ENCODE peak calls at places on chromosomes 12 and 14, in five cellular contexts. R is HFFc6, U is H9, H is transverse colon, C is GM20000. A is an unnamed sample.

GRCh38 chr14:101932668-101933067 is 31.7 kb upstream of the DYNC1H1 start:
- DNase-seq in U (no peak), R (no peak), H (no peak), C (no peak), A (no peak)

GRCh38 chr14:68628605-68629310 is 164.1 kb downstream of the ZFP36L1 start:
- DNase-seq in U (peak), R (no peak), H (peak), C (no peak), A (no peak)

GRCh38 chr14:39107624-39108023 is 4.6 kb upstream of the SEC23A start:
- DNase-seq in H (no peak), R (peak), U (no peak), C (peak), A (no peak)

GRCh38 chr12:94595152-94595551 is 55.2 kb downstream of the TMCC3 start:
- DNase-seq in C (no peak), R (no peak), H (no peak), U (no peak), A (no peak)

GRCh38 chr14:54894995-54895394 is 7.6 kb downstream of the GCH1 start:
- DNase-seq in R (peak), C (no peak), H (no peak), U (no peak), A (no peak)

GRCh38 chr14:40113671-40114070 is 681.4 kb upstream of the FBXO33 start:
- DNase-seq in R (no peak), C (no peak), H (no peak), U (no peak), A (no peak)

GRCh38 chr12:10722905-10723866 is at the start of gene YBX3:
- DNase-seq in U (peak), H (peak), R (peak), C (peak), A (peak)

GRCh38 chr12:96237465-96238077 is 43.4 kb downstream of the ELK3 start:
- DNase-seq in C (no peak), R (peak), H (peak), U (no peak), A (no peak)

GRCh38 chr12:52221912-52222457 is 11.1 kb upstream of the KRT7 start:
- DNase-seq in U (peak), C (no peak), R (peak), H (peak), A (no peak)

GRCh38 chr12:124457287-124458219 is 109.9 kb downstream of the NCOR2 start:
- DNase-seq in C (peak), R (peak), H (peak), U (no peak), A (peak)

GRCh38 chr14:68659021-68659931 is 133.6 kb downstream of the ZFP36L1 start:
- DNase-seq in U (peak), H (no peak), R (no peak), C (no peak), A (no peak)

GRCh38 chr12:3520168-3520567 is 29.2 kb downstream of the PRMT8 start:
- DNase-seq in H (peak), U (peak), R (no peak), C (no peak), A (no peak)

GRCh38 chr14:35761922-35762321 is 47.2 kb downstream of the RALGAPA1 start:
- DNase-seq in R (no peak), U (no peak), H (no peak), C (no peak), A (no peak)

GRCh38 chr14:61780125-61780524 is 17.9 kb downstream of the SNAPC1 start:
- DNase-seq in R (no peak), H (no peak), U (no peak), C (peak), A (no peak)

GRCh38 chr12:71551529-71551928 is 111.9 kb downstream of the LGR5 start:
- DNase-seq in C (no peak), R (peak), U (no peak), H (no peak), A (no peak)

GRCh38 chr14:22848391-22849164 is 12.2 kb downstream of the MMP14 start:
- DNase-seq in H (peak), C (peak), U (peak), R (peak), A (no peak)

GRCh38 chr12:45914090-45914489 is 76.3 kb downstream of the SCAF11 start:
- DNase-seq in C (peak), H (no peak), U (no peak), R (peak), A (no peak)

GRCh38 chr12:48917857-48918537 is 7.3 kb downstream of the FKBP11 start:
- DNase-seq in H (peak), U (no peak), R (no peak), C (no peak), A (no peak)

GRCh38 chr12:47824198-47824597 is 4.5 kb upstream of the HDAC7 start:
- DNase-seq in U (no peak), R (no peak), H (no peak), C (no peak), A (no peak)

GRCh38 chr14:72809063-72809462 is 84.8 kb downstream of the DPF3 start:
- DNase-seq in R (no peak), U (no peak), C (no peak), H (no peak), A (no peak)

GRCh38 chr14:56487090-56487667 is 92.4 kb upstream of the TMEM260 start:
- DNase-seq in R (peak), C (no peak), H (no peak), U (no peak), A (no peak)

GRCh38 chr14:52325126-52325525 is 11.0 kb downstream of the PTGER2 start:
- DNase-seq in U (no peak), C (peak), H (no peak), R (no peak), A (no peak)

GRCh38 chr14:70045715-70046535 is 142.8 kb downstream of the SLC8A3 start:
- DNase-seq in C (peak), R (peak), H (peak), U (peak), A (no peak)

GRCh38 chr12:41476499-41476898 is 288.4 kb downstream of the PDZRN4 start:
- DNase-seq in C (no peak), U (no peak), H (no peak), R (no peak), A (no peak)

GRCh38 chr14:68977741-68978549 is 1.2 kb downstream of the ACTN1 start:
- DNase-seq in H (peak), C (peak), U (peak), R (peak), A (peak)

GRCh38 chr12:84502907-84503787 is 409.5 kb downstream of the SLC6A15 start:
- DNase-seq in C (peak), U (peak), R (peak), H (peak), A (no peak)

GRCh38 chr12:182381-182883 is 31.5 kb downstream of the SLC6A12 start:
- DNase-seq in R (peak), H (no peak), U (no peak), C (no peak), A (no peak)

GRCh38 chr14:68794856-68795601 is 2.2 kb upstream of the ZFP36L1 start:
- DNase-seq in C (peak), H (peak), U (no peak), R (peak), A (no peak)

GRCh38 chr12:122976648-122976975 is 1.6 kb downstream of the OGFOD2 start:
- DNase-seq in H (no peak), C (no peak), R (no peak), U (no peak), A (no peak)

GRCh38 chr12:6112004-6112403 is 12.5 kb downstream of the VWF start:
- DNase-seq in C (no peak), R (no peak), U (no peak), H (no peak), A (no peak)

GRCh38 chr14:104688755-104689619 is at the start of gene INF2:
- DNase-seq in R (no peak), U (peak), C (peak), H (peak), A (peak)

GRCh38 chr12:94071258-94071657 is 77.1 kb upstream of the PLXNC1 start:
- DNase-seq in C (no peak), U (no peak), R (no peak), H (no peak), A (no peak)

GRCh38 chr14:71658261-71658860 is 273.9 kb upstream of the RGS6 start:
- DNase-seq in H (no peak), C (no peak), R (no peak), U (no peak), A (no peak)

GRCh38 chr14:101018561-101019290 is 115.2 kb upstream of the RTL1 start:
- DNase-seq in H (peak), C (no peak), U (peak), R (no peak), A (no peak)

GRCh38 chr14:80387563-80387981 is 176.3 kb upstream of the DIO2 start:
- DNase-seq in C (no peak), R (no peak), U (no peak), H (no peak), A (no peak)

GRCh38 chr12:116598341-116599284 is 39.4 kb downstream of the MAP1LC3B2 start:
- DNase-seq in U (no peak), H (no peak), C (no peak), R (no peak), A (no peak)

GRCh38 chr12:105733579-105733978 is 403.1 kb downstream of the C12orf75 start:
- DNase-seq in R (no peak), H (no peak), U (no peak), C (no peak), A (no peak)

DNA sequence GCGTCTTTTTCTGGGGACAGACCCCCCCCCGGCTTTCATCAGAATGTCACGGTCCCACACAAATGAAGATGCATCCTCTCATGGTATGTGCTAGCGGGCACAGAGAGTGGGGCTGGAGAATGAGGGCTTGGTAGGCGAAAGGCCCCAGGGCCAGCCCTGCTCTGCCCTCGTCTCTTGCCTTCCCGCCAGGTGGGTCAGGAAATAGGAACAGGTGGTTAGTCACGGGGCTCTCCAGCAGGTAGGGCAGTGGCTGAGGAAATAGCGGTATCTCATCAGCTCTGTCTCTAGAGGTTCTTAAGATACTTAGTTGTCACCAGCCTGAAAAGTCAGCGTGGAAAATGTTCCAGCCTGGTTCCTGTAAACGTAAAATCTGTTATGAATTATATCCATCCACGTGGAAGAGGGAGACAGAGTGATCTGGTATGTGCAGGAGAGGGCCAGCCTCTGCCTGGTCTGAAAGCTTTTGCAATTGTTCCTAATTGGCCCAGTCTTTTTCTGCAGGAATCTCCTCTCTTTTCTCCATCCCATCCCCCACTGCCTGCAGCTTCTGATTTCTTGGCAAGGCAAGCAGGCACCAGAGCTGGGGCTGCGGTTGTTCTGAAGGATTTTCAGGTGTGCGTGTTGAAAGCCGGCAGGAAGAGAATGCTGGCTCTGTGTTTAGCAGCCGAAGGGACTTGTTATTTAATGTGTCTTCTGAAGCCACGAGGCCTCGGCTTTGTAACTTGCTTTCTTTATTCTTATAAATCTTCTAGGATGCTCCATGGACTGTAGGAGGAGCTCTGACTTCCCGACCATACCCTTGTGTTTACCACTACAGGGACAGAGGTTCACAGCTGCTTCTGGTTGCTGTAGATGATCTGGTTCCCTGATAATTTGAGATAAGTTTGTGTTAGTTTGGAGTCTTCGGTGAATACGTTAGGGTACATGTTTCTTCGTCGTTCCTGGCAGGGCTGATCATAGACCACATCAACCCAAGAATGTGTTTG is 131.1 kb downstream of the CACNA1C start:
- DNase-seq in H (no peak), U (no peak), C (no peak), R (peak), A (no peak)
- TF ChIP-seq CTCF in H (no peak), U (peak), C (no peak), R (peak), A (no peak)

GRCh38 chr14:81986005-81986404 is 452.4 kb upstream of the SEL1L start:
- DNase-seq in R (no peak), C (no peak), U (no peak), H (no peak), A (no peak)

GRCh38 chr14:81990312-81990761 is 456.7 kb upstream of the SEL1L start:
- DNase-seq in U (peak), H (peak), R (peak), C (peak), A (no peak)

GRCh38 chr14:81991998-81992397 is 458.3 kb upstream of the SEL1L start:
- DNase-seq in U (no peak), C (no peak), H (no peak), R (no peak), A (no peak)
- TF ChIP-seq CTCF in U (peak), C (peak), H (peak), R (peak), A (no peak)

DNA sequence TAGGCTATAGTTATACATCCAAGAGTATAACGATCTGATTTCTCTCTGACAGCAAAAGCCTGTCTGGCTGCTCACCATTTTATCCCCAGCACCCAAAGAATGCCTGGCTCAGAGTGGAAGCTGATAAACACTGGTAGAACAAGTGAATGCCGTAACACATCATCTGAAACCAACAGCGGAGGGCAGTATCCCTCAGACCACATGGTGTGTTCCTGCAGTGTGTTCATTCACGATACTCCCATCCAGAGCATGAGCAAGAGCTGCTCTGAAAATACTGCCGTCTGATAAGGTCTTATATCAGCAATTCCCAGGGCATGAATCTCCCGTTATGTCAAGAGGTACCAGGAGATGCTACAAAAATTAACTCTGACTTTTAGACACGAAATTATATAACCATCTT is 95.9 kb downstream of the TTC7B start:
- DNase-seq in R (no peak), H (no peak), C (no peak), U (no peak), A (no peak)
- TF ChIP-seq CTCF in R (no peak), H (no peak), C (no peak), U (no peak), A (no peak)

GRCh38 chr12:42568952-42569916 is 20.3 kb downstream of the PRICKLE1 start:
- DNase-seq in H (no peak), U (no peak), C (peak), R (peak), A (no peak)
- TF ChIP-seq CTCF in H (peak), U (peak), C (peak), R (peak), A (no peak)

GRCh38 chr12:53466640-53467039 is 14.7 kb downstream of the PCBP2 start:
- DNase-seq in U (no peak), R (no peak), C (no peak), H (no peak), A (no peak)

GRCh38 chr12:53467082-53467481 is 15.2 kb downstream of the PCBP2 start:
- DNase-seq in H (no peak), U (no peak), R (no peak), C (no peak), A (no peak)

GRCh38 chr12:53463802-53464375 is 12.0 kb downstream of the PCBP2 start:
- DNase-seq in R (no peak), C (no peak), H (no peak), U (no peak), A (no peak)

GRCh38 chr12:53464685-53465084 is 12.8 kb downstream of the PCBP2 start:
- DNase-seq in H (no peak), R (no peak), C (no peak), U (no peak), A (no peak)

GRCh38 chr12:53465679-53466078 is 13.8 kb downstream of the PCBP2 start:
- DNase-seq in H (no peak), C (no peak), U (no peak), R (no peak), A (no peak)
- TF ChIP-seq CTCF in H (no peak), C (no peak), U (peak), R (peak), A (no peak)

A was measured in activated B cell treated with CpG ODN at 0.5 μM for 24 hours.